ENCODE peak calls at places on chromosomes 6 and 20, in five cellular contexts. One of them, this sample, is unnamed.
A peak's percentile ranks its signal among the peaks of the same experiment; 100 is the strongest.

GRCh38 chr6:43772571-43773049 is 2.6 kb downstream of the VEGFA start:
- DNase-seq in glutamatergic neuron: no peak
- DNase-seq in choroid plexus epithelial cell: peak; percentile 22
- DNase-seq in progenitor cell of endocrine pancreas: peak; percentile 32
- DNase-seq in IMR-90: no peak
- DNase-seq in this sample: no peak

GRCh38 chr20:47620808-47621805 is 119.4 kb downstream of the NCOA3 start:
- DNase-seq in glutamatergic neuron: no peak
- DNase-seq in choroid plexus epithelial cell: peak; percentile 87
- DNase-seq in progenitor cell of endocrine pancreas: no peak
- DNase-seq in IMR-90: peak; percentile 82
- DNase-seq in this sample: no peak

GRCh38 chr6:142537612-142538478 is 236.0 kb downstream of the ADGRG6 start:
- DNase-seq in glutamatergic neuron: no peak
- DNase-seq in choroid plexus epithelial cell: peak; percentile 44
- DNase-seq in progenitor cell of endocrine pancreas: no peak
- DNase-seq in IMR-90: peak; percentile 34
- DNase-seq in this sample: no peak

GRCh38 chr6:45075246-45075645 is 252.9 kb upstream of the RUNX2 start:
- DNase-seq in glutamatergic neuron: no peak
- DNase-seq in choroid plexus epithelial cell: peak; percentile 97
- DNase-seq in progenitor cell of endocrine pancreas: no peak
- DNase-seq in IMR-90: peak; percentile 94
- DNase-seq in this sample: no peak

GRCh38 chr6:23213651-23214050 is 644.3 kb downstream of the HDGFL1 start:
- DNase-seq in glutamatergic neuron: no peak
- DNase-seq in choroid plexus epithelial cell: peak; percentile 17
- DNase-seq in progenitor cell of endocrine pancreas: no peak
- DNase-seq in IMR-90: peak; percentile 54
- DNase-seq in this sample: no peak

GRCh38 chr6:114735118-114735730 is 392.4 kb upstream of the HS3ST5 start:
- DNase-seq in glutamatergic neuron: no peak
- DNase-seq in choroid plexus epithelial cell: no peak
- DNase-seq in progenitor cell of endocrine pancreas: no peak
- DNase-seq in IMR-90: no peak
- DNase-seq in this sample: no peak

GRCh38 chr20:38875170-38875993 is 50.8 kb upstream of the FAM83D start:
- DNase-seq in glutamatergic neuron: no peak
- DNase-seq in choroid plexus epithelial cell: no peak
- DNase-seq in progenitor cell of endocrine pancreas: no peak
- DNase-seq in IMR-90: no peak
- DNase-seq in this sample: no peak

GRCh38 chr6:17842934-17843821 is 136.5 kb upstream of the NUP153 start:
- DNase-seq in glutamatergic neuron: no peak
- DNase-seq in choroid plexus epithelial cell: no peak
- DNase-seq in progenitor cell of endocrine pancreas: no peak
- DNase-seq in IMR-90: no peak
- DNase-seq in this sample: no peak

GRCh38 chr6:399785-400517 is 8.4 kb downstream of the IRF4 start:
- DNase-seq in glutamatergic neuron: no peak
- DNase-seq in choroid plexus epithelial cell: no peak
- DNase-seq in progenitor cell of endocrine pancreas: no peak
- DNase-seq in IMR-90: no peak
- DNase-seq in this sample: no peak

GRCh38 chr20:35257175-35257909 is 20.6 kb downstream of the MMP24OS start:
- DNase-seq in glutamatergic neuron: no peak
- DNase-seq in choroid plexus epithelial cell: no peak
- DNase-seq in progenitor cell of endocrine pancreas: no peak
- DNase-seq in IMR-90: peak; percentile 44
- DNase-seq in this sample: no peak

GRCh38 chr6:37125779-37126553 is 44.0 kb upstream of the PIM1 start:
- DNase-seq in glutamatergic neuron: no peak
- DNase-seq in choroid plexus epithelial cell: no peak
- DNase-seq in progenitor cell of endocrine pancreas: peak; percentile 46
- DNase-seq in IMR-90: no peak
- DNase-seq in this sample: no peak

GRCh38 chr6:100538086-100538485 is 73.4 kb upstream of the SIM1 start:
- DNase-seq in glutamatergic neuron: no peak
- DNase-seq in choroid plexus epithelial cell: peak; percentile 59
- DNase-seq in progenitor cell of endocrine pancreas: no peak
- DNase-seq in IMR-90: no peak
- DNase-seq in this sample: no peak

GRCh38 chr6:70592391-70593117 is 25.8 kb downstream of the SDHAF4 start:
- DNase-seq in glutamatergic neuron: no peak
- DNase-seq in choroid plexus epithelial cell: no peak
- DNase-seq in progenitor cell of endocrine pancreas: no peak
- DNase-seq in IMR-90: no peak
- DNase-seq in this sample: no peak

GRCh38 chr20:37308098-37309050 is 18.9 kb downstream of the MANBAL start:
- DNase-seq in glutamatergic neuron: peak; percentile 59
- DNase-seq in choroid plexus epithelial cell: no peak
- DNase-seq in progenitor cell of endocrine pancreas: no peak
- DNase-seq in IMR-90: no peak
- DNase-seq in this sample: no peak

GRCh38 chr20:48275325-48275724 is 490.0 kb upstream of the SULF2 start:
- DNase-seq in glutamatergic neuron: no peak
- DNase-seq in choroid plexus epithelial cell: no peak
- DNase-seq in progenitor cell of endocrine pancreas: no peak
- DNase-seq in IMR-90: no peak
- DNase-seq in this sample: no peak

GRCh38 chr6:145015739-145016558 is 719.4 kb downstream of the EPM2A start:
- DNase-seq in glutamatergic neuron: no peak
- DNase-seq in choroid plexus epithelial cell: peak; percentile 94
- DNase-seq in progenitor cell of endocrine pancreas: no peak
- DNase-seq in IMR-90: peak; percentile 97
- DNase-seq in this sample: no peak

GRCh38 chr6:161342039-161342438 is 68.2 kb upstream of the AGPAT4 start:
- DNase-seq in glutamatergic neuron: no peak
- DNase-seq in choroid plexus epithelial cell: no peak
- DNase-seq in progenitor cell of endocrine pancreas: no peak
- DNase-seq in IMR-90: no peak
- DNase-seq in this sample: no peak

GRCh38 chr20:6769953-6770831 is 2.7 kb downstream of the BMP2 start:
- DNase-seq in glutamatergic neuron: peak; percentile 36
- DNase-seq in choroid plexus epithelial cell: peak; percentile 52
- DNase-seq in progenitor cell of endocrine pancreas: peak; percentile 30
- DNase-seq in IMR-90: no peak
- DNase-seq in this sample: no peak

GRCh38 chr20:57380081-57380750 is 11.0 kb upstream of the RBM38 start:
- DNase-seq in glutamatergic neuron: no peak
- DNase-seq in choroid plexus epithelial cell: no peak
- DNase-seq in progenitor cell of endocrine pancreas: no peak
- DNase-seq in IMR-90: no peak
- DNase-seq in this sample: no peak

GRCh38 chr6:114430534-114431124 is 87.8 kb upstream of the HS3ST5 start:
- DNase-seq in glutamatergic neuron: peak; percentile 19
- DNase-seq in choroid plexus epithelial cell: no peak
- DNase-seq in progenitor cell of endocrine pancreas: no peak
- DNase-seq in IMR-90: no peak
- DNase-seq in this sample: no peak

GRCh38 chr6:11802886-11803595 is 24.4 kb upstream of the ADTRP start:
- DNase-seq in glutamatergic neuron: no peak
- DNase-seq in choroid plexus epithelial cell: no peak
- DNase-seq in progenitor cell of endocrine pancreas: no peak
- DNase-seq in IMR-90: no peak
- DNase-seq in this sample: no peak

GRCh38 chr6:20868397-20869185 is 334.3 kb downstream of the CDKAL1 start:
- DNase-seq in glutamatergic neuron: peak; percentile 59
- DNase-seq in choroid plexus epithelial cell: no peak
- DNase-seq in progenitor cell of endocrine pancreas: no peak
- DNase-seq in IMR-90: no peak
- DNase-seq in this sample: no peak

GRCh38 chr6:27617700-27618689 is 145.1 kb upstream of the ZNF184 start:
- DNase-seq in glutamatergic neuron: no peak
- DNase-seq in choroid plexus epithelial cell: peak; percentile 60
- DNase-seq in progenitor cell of endocrine pancreas: no peak
- DNase-seq in IMR-90: peak; percentile 9
- DNase-seq in this sample: no peak

GRCh38 chr6:146878564-146879343 is 280.0 kb downstream of the ADGB start:
- DNase-seq in glutamatergic neuron: no peak
- DNase-seq in choroid plexus epithelial cell: no peak
- DNase-seq in progenitor cell of endocrine pancreas: no peak
- DNase-seq in IMR-90: no peak
- DNase-seq in this sample: no peak

GRCh38 chr6:122050226-122050755 is 349.2 kb upstream of the HSF2 start:
- DNase-seq in glutamatergic neuron: no peak
- DNase-seq in choroid plexus epithelial cell: no peak
- DNase-seq in progenitor cell of endocrine pancreas: no peak
- DNase-seq in IMR-90: no peak
- DNase-seq in this sample: no peak

GRCh38 chr6:84581494-84582259 is 182.7 kb downstream of the TBX18 start:
- DNase-seq in glutamatergic neuron: no peak
- DNase-seq in choroid plexus epithelial cell: peak; percentile 94
- DNase-seq in progenitor cell of endocrine pancreas: no peak
- DNase-seq in IMR-90: peak; percentile 73
- DNase-seq in this sample: no peak

GRCh38 chr6:105536961-105537360 is 134.1 kb upstream of the PREP start:
- DNase-seq in glutamatergic neuron: no peak
- DNase-seq in choroid plexus epithelial cell: peak; percentile 4
- DNase-seq in progenitor cell of endocrine pancreas: no peak
- DNase-seq in IMR-90: no peak
- DNase-seq in this sample: no peak

GRCh38 chr20:25052255-25053206 is 5.4 kb downstream of the ACSS1 start:
- DNase-seq in glutamatergic neuron: no peak
- DNase-seq in choroid plexus epithelial cell: no peak
- DNase-seq in progenitor cell of endocrine pancreas: no peak
- DNase-seq in IMR-90: no peak
- DNase-seq in this sample: no peak

GRCh38 chr20:45080867-45081616 is 19.9 kb downstream of the KCNS1 start:
- DNase-seq in glutamatergic neuron: no peak
- DNase-seq in choroid plexus epithelial cell: peak; percentile 57
- DNase-seq in progenitor cell of endocrine pancreas: no peak
- DNase-seq in IMR-90: peak; percentile 52
- DNase-seq in this sample: no peak
- TF ChIP-seq CTCF in glutamatergic neuron: peak; percentile 56
- TF ChIP-seq CTCF in choroid plexus epithelial cell: peak; percentile 68
- TF ChIP-seq CTCF in progenitor cell of endocrine pancreas: peak; percentile 43
- TF ChIP-seq CTCF in IMR-90: peak; percentile 46
- TF ChIP-seq CTCF in this sample: no peak

GRCh38 chr6:109783245-109783990 is 92.3 kb downstream of the FIG4 start:
- DNase-seq in glutamatergic neuron: no peak
- DNase-seq in choroid plexus epithelial cell: peak; percentile 73
- DNase-seq in progenitor cell of endocrine pancreas: no peak
- DNase-seq in IMR-90: peak; percentile 29
- DNase-seq in this sample: no peak
- TF ChIP-seq CTCF in glutamatergic neuron: no peak
- TF ChIP-seq CTCF in choroid plexus epithelial cell: peak; percentile 77
- TF ChIP-seq CTCF in progenitor cell of endocrine pancreas: peak; percentile 38
- TF ChIP-seq CTCF in IMR-90: peak; percentile 38
- TF ChIP-seq CTCF in this sample: no peak

DNA sequence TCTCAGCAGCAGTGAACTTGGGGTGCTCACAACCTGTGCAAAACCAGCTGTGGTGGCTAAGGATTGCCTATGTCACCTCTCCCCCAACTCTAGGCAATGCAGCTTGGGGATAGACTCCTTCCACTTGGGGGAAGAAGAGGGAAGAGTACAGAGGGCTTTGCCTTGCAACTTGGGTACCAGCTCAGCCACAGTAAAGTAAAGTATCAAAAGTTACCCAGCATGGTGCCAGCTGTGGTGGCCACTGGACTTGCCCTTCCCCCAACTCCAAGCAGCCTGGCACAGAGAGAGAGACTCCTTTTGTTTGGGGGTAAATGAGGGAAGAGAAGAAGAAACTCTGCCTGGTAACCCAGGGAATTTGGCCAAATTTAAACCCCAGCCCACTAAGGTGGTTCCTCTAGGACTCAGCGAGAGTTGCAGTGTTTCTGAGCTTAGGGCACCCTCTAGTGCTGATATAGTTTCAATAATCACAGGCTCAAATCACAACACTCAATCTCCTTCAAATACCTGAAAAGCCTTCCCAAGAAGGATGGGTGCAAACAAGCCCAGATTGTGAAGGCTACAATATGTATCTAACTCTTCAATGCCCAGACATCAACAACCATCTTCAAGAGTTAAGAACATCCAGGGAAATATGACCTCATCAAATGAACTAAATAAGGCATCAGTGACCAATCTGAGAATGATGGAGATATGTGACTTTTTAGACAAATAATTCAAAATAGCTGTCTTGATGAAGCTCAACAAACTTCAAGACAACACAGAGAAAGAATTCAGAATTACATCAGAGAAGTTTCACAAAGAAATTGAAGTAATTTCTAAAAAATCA is 7.6 kb upstream of the DEFB129 start:
- DNase-seq in glutamatergic neuron: no peak
- DNase-seq in choroid plexus epithelial cell: peak; percentile 41
- DNase-seq in progenitor cell of endocrine pancreas: no peak
- DNase-seq in IMR-90: peak; percentile 7
- DNase-seq in this sample: no peak
- TF ChIP-seq CTCF in glutamatergic neuron: no peak
- TF ChIP-seq CTCF in choroid plexus epithelial cell: peak; percentile 55
- TF ChIP-seq CTCF in progenitor cell of endocrine pancreas: peak; percentile 56
- TF ChIP-seq CTCF in IMR-90: peak; percentile 43
- TF ChIP-seq CTCF in this sample: no peak

GRCh38 chr6:13660273-13660672 is 45.1 kb downstream of the NOL7 start:
- DNase-seq in glutamatergic neuron: no peak
- DNase-seq in choroid plexus epithelial cell: no peak
- DNase-seq in progenitor cell of endocrine pancreas: no peak
- DNase-seq in IMR-90: no peak
- DNase-seq in this sample: no peak
- TF ChIP-seq CTCF in glutamatergic neuron: no peak
- TF ChIP-seq CTCF in choroid plexus epithelial cell: no peak
- TF ChIP-seq CTCF in progenitor cell of endocrine pancreas: no peak
- TF ChIP-seq CTCF in IMR-90: no peak
- TF ChIP-seq CTCF in this sample: no peak

GRCh38 chr20:63172726-63173125 is 43.2 kb downstream of the YTHDF1 start:
- DNase-seq in glutamatergic neuron: no peak
- DNase-seq in choroid plexus epithelial cell: no peak
- DNase-seq in progenitor cell of endocrine pancreas: no peak
- DNase-seq in IMR-90: no peak
- DNase-seq in this sample: no peak
- TF ChIP-seq CTCF in glutamatergic neuron: no peak
- TF ChIP-seq CTCF in choroid plexus epithelial cell: peak; percentile 33
- TF ChIP-seq CTCF in progenitor cell of endocrine pancreas: no peak
- TF ChIP-seq CTCF in IMR-90: peak; percentile 4
- TF ChIP-seq CTCF in this sample: no peak

This sample was measured in omental fat pad.